ENCODE peak calls at places on chromosomes 3 and 15, in six cellular contexts. H, Q, C, T, Y and P are unnamed samples.

GRCh38 chr15:98843844-98844243 is 163.7 kb downstream of the PGPEP1L start:
- DNase-seq in H (no peak), Q (no peak), C (no peak), T (no peak), Y (no peak), P (no peak)

GRCh38 chr3:33001889-33002288 is 50.4 kb downstream of the CCR4 start:
- DNase-seq in H (no peak), Q (no peak), C (no peak), T (no peak), Y (no peak), P (peak)

GRCh38 chr3:56667973-56668579 is 15.0 kb downstream of the TASOR start:
- DNase-seq in H (no peak), Q (no peak), C (no peak), T (no peak), Y (no peak), P (no peak)

GRCh38 chr15:57728436-57728835 is 21.9 kb downstream of the POLR2M start:
- DNase-seq in H (no peak), Q (no peak), C (no peak), T (no peak), Y (no peak), P (no peak)

GRCh38 chr15:96473556-96473955 is 143.1 kb downstream of the NR2F2 start:
- DNase-seq in H (no peak), Q (no peak), C (no peak), T (no peak), Y (no peak), P (no peak)

GRCh38 chr3:183148056-183148455 is 14.5 kb downstream of the LAMP3 start:
- DNase-seq in H (peak), Q (no peak), C (no peak), T (no peak), Y (no peak), P (no peak)

GRCh38 chr3:14806641-14807263 is 12.0 kb upstream of the FGD5 start:
- DNase-seq in H (peak), Q (no peak), C (no peak), T (no peak), Y (no peak), P (no peak)

GRCh38 chr3:55936549-55937052 is 449.5 kb upstream of the WNT5A start:
- DNase-seq in H (no peak), Q (no peak), C (no peak), T (no peak), Y (no peak), P (no peak)

GRCh38 chr15:30649952-30650929 is 24.3 kb downstream of the ARHGAP11B start:
- DNase-seq in H (peak), Q (no peak), C (no peak), T (peak), Y (no peak), P (no peak)

GRCh38 chr3:160673188-160673587 is 3.8 kb upstream of the ARL14 start:
- DNase-seq in H (no peak), Q (no peak), C (no peak), T (no peak), Y (no peak), P (no peak)

GRCh38 chr3:186772886-186773417 is 10.4 kb upstream of the EIF4A2 start:
- DNase-seq in H (no peak), Q (no peak), C (peak), T (peak), Y (peak), P (peak)

GRCh38 chr3:77319711-77320110 is 279.8 kb downstream of the ROBO2 start:
- DNase-seq in H (peak), Q (no peak), C (no peak), T (peak), Y (no peak), P (no peak)

GRCh38 chr15:80789296-80789695 is 10.1 kb downstream of the CEMIP start:
- DNase-seq in H (no peak), Q (no peak), C (no peak), T (no peak), Y (no peak), P (no peak)

GRCh38 chr15:89998923-89999675 is 2.0 kb upstream of the ZNF710 start:
- DNase-seq in H (no peak), Q (no peak), C (no peak), T (no peak), Y (no peak), P (peak)

GRCh38 chr3:194851254-194851653 is 165.6 kb downstream of the FAM43A start:
- DNase-seq in H (no peak), Q (no peak), C (no peak), T (no peak), Y (no peak), P (no peak)

GRCh38 chr3:29140706-29141105 is 140.2 kb upstream of the RBMS3 start:
- DNase-seq in H (peak), Q (no peak), C (no peak), T (peak), Y (no peak), P (no peak)

GRCh38 chr15:25481208-25481862 is 42.5 kb upstream of the UBE3A start:
- DNase-seq in H (no peak), Q (no peak), C (no peak), T (no peak), Y (no peak), P (no peak)

GRCh38 chr3:106305882-106306445 is 437.2 kb upstream of the CBLB start:
- DNase-seq in H (no peak), Q (no peak), C (no peak), T (no peak), Y (no peak), P (no peak)

GRCh38 chr15:41417418-41417811 is 520 bp downstream of the RTF1 start:
- DNase-seq in H (peak), Q (no peak), C (peak), T (peak), Y (no peak), P (peak)

GRCh38 chr15:34019369-34019990 is 19.5 kb downstream of the AVEN start:
- DNase-seq in H (no peak), Q (no peak), C (no peak), T (no peak), Y (no peak), P (no peak)

GRCh38 chr3:176769547-176770190 is 427.6 kb downstream of the TBL1XR1 start:
- DNase-seq in H (no peak), Q (no peak), C (no peak), T (no peak), Y (no peak), P (no peak)

GRCh38 chr3:196422976-196423781 is 9.0 kb downstream of the UBXN7 start:
- DNase-seq in H (no peak), Q (no peak), C (peak), T (no peak), Y (no peak), P (peak)

GRCh38 chr3:31704651-31705179 is 172.0 kb downstream of the STT3B start:
- DNase-seq in H (peak), Q (peak), C (peak), T (no peak), Y (no peak), P (peak)
- TF ChIP-seq CTCF in H (no peak), Q (no peak), C (no peak), T (no peak), Y (no peak), P (no peak)

DNA sequence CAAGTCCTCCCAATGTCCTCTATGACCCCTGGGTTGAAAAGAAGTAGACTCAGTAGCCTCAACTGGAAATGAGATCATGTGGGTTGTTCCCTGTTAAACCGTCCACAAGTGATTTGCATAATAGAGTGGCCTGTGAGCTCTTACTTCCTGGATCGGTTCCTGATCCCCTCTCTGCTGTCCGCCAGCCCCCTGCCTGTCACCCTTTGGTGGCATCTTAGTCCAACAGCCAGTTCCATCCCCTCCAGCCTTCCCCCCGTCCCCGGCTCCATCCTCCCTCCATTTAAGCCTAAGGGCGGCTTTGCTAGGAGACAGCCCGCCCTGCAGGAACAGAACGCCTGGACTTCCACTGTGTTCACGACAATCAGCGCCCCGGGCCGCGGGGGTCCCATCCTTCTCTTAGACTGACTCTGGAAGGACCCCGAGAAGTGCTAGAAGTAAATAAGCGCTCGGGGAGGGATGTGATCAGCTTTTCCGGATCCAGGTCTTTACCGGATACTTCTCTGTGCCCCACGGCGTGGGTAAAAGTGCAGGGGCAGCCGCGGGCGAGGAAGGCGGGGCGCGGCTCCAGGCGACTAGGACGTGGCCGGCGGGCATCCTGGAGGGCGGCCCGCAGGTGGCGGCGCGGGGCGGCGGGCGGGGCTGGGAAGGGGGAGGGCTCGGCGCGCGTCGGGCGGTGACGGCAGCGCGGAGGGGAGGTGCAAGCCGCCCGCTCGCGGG is 51.2 kb upstream of the ULK4 start:
- DNase-seq in H (peak), Q (no peak), C (peak), T (peak), Y (peak), P (peak)
- TF ChIP-seq CTCF in H (no peak), Q (no peak), C (no peak), T (peak), Y (no peak), P (no peak)

DNA sequence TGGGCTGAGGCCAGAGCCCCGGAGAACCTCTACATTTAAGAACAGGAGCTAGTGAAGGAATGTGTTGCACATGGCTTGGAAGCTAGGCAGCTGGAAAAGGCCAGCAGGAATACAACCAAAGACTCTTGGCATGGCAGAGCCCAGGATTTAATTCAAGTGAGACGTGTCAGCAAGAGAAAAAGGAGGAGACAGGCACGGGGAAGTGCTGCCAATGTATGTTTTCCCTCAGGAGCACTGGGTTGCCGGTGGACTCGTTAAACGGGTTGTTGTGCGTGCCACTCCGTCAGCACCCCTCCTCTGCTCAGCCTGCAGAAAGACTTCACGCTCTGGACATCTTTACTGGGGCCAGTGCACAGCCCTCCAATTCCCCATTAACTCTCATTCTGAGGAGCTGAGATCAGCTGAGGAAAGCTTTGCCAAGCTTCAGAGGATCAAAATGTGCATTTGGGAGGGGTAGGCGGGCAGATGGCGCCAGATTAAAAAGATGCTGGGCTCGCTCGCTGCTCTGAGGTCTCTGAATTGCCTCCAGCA is 103.7 kb downstream of the PDZRN3 start:
- DNase-seq in H (peak), Q (no peak), C (peak), T (no peak), Y (no peak), P (no peak)
- TF ChIP-seq CTCF in H (no peak), Q (no peak), C (no peak), T (no peak), Y (no peak), P (no peak)

DNA sequence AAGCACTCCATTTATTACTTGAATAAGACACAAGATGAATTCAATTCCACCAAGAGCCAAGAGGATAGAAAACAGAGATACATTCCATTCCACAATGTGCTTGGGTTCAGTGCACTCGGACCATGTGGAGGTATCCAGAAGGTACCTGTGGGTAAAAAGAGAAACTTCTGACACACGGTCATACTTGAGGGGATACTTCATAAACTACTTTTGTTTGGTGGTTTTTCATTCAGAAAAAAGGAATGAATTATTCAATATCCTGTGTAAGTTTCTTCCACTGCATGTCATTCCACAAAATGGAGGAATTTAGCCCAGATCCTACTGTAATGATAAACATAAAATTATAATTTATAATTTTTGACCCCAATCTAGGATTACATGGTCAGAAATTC is 5.7 kb downstream of the TM4SF1 start:
- DNase-seq in H (no peak), Q (no peak), C (no peak), T (no peak), Y (no peak), P (no peak)
- TF ChIP-seq CTCF in H (no peak), Q (no peak), C (no peak), T (no peak), Y (no peak), P (no peak)

GRCh38 chr3:157115069-157116006 is 44.6 kb downstream of the CCNL1 start:
- DNase-seq in H (no peak), Q (no peak), C (no peak), T (no peak), Y (no peak), P (no peak)

GRCh38 chr3:157111578-157111977 is 48.4 kb downstream of the CCNL1 start:
- DNase-seq in H (peak), Q (no peak), C (no peak), T (no peak), Y (no peak), P (no peak)

GRCh38 chr3:157116017-157116416 is 43.9 kb downstream of the CCNL1 start:
- DNase-seq in H (no peak), Q (no peak), C (no peak), T (no peak), Y (no peak), P (no peak)

GRCh38 chr3:157112536-157112935 is 47.4 kb downstream of the CCNL1 start:
- DNase-seq in H (no peak), Q (no peak), C (no peak), T (no peak), Y (no peak), P (no peak)

GRCh38 chr3:157113832-157114505 is 46.0 kb downstream of the CCNL1 start:
- DNase-seq in H (no peak), Q (no peak), C (no peak), T (peak), Y (no peak), P (no peak)
- TF ChIP-seq CTCF in H (no peak), Q (peak), C (no peak), T (peak), Y (no peak), P (no peak)

DNA sequence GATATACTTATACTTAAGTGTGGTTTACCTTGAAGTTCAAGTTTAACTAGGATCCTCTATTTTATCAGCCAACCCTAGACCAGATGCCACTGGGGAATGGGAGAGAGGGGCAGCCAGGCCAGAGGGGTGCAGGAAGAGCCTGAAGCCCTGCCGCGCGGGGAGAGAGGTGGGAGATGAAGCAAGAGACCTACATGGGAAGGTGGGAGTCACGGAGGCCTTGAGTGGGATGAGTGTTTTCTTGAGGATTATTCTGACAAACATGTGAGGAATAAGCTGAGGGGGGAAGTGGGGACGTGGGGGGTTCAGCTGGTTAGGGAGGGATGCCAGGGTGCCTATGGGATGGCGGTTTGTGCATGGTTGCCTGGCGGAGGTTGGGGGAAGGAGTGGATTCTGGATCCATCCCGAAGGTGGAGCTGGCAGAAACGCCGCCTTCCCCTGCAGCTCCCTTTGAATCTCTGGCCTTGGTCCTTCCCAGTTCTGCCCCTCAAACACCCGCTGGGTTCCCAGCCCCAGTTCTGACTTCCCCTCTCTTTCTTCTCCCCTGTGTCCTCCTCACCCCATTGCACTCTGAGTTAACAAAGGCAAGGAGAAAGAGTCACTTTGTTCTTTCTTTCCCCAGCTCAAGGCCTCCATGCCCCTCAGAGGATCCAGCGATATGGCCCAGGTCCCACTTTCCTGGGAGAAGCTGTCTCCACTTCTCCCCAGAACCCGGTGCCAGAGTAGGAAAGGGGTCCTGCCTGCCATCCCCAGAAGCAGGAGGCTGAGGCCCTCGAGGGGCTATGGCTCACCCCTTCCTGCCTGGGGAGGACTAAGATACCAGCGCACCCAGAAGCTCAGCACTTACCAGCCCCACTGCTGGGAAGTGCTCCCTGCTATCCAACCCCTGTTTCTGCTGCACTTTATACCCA is 274.2 kb downstream of the UACA start:
- DNase-seq in H (no peak), Q (no peak), C (no peak), T (no peak), Y (no peak), P (no peak)
- TF ChIP-seq CTCF in H (no peak), Q (no peak), C (no peak), T (no peak), Y (no peak), P (no peak)

GRCh38 chr15:63826513-63826912 is 7.2 kb downstream of the HERC1 start:
- DNase-seq in H (peak), Q (no peak), C (no peak), T (peak), Y (no peak), P (no peak)
- TF ChIP-seq CTCF in H (no peak), Q (no peak), C (no peak), T (peak), Y (no peak), P (no peak)

GRCh38 chr3:138834359-138835176 is at the start of gene PIK3CB:
- DNase-seq in H (peak), Q (no peak), C (peak), T (peak), Y (peak), P (peak)
- TF ChIP-seq CTCF in H (peak), Q (no peak), C (peak), T (peak), Y (no peak), P (no peak)

DNA sequence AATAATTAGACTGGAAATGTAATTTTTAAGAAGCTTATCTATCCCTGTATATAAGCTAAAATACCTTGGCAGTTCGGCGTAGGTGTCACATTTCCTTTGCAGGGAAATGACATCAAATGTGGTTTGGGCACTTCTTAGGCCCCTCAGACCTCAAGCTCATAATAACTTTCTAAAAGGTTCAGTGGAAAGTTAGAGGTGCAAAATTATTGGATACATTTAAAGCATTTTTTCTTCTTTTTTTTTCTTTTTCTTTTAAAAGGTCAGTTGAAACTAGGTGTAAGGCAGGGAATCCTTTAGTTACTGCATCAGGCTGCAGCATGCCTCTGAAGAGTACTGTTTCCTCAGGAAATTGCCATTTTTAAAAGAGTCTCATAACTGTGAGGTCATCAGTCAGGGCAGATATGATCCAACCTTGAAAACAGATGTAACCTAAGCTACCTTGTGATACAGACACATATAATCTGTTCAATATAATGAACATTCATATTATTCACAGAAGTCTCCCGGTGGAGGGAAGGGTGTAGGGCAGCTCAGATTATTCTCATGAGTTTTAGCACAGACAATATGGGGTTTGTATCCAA is 4.8 kb downstream of the SACM1L start:
- DNase-seq in H (no peak), Q (no peak), C (no peak), T (peak), Y (no peak), P (no peak)
- TF ChIP-seq CTCF in H (no peak), Q (no peak), C (no peak), T (no peak), Y (no peak), P (no peak)